ENCODE peak calls at places on chromosomes 6 and 20, in five cellular contexts. Y is psoas muscle; C is ovary; B is CD8-positive, alpha-beta memory T cell; H is dorsolateral prefrontal cortex. Z is an unnamed sample.

GRCh38 chr6:53530346-53530745 is 14.6 kb downstream of the GCLC start:
- DNase-seq in Y (no peak), C (no peak), B (no peak), H (no peak), Z (no peak)

GRCh38 chr20:18628330-18628941 is 40.6 kb downstream of the DTD1 start:
- DNase-seq in Y (no peak), C (no peak), B (no peak), H (no peak), Z (no peak)

GRCh38 chr6:692356-692851 is 535 bp downstream of the EXOC2 start:
- DNase-seq in Y (peak; percentile 31), C (peak; percentile 15), B (peak; percentile 78), H (no peak), Z (peak; percentile 76)

GRCh38 chr20:62458256-62459251 is 17.2 kb downstream of the GATA5 start:
- DNase-seq in Y (no peak), C (no peak), B (no peak), H (no peak), Z (no peak)

GRCh38 chr20:63017826-63018411 is 11.2 kb upstream of the BHLHE23 start:
- DNase-seq in Y (no peak), C (no peak), B (no peak), H (peak; percentile 31), Z (no peak)

GRCh38 chr20:49361872-49362663 is 84.2 kb upstream of the ZNFX1 start:
- DNase-seq in Y (no peak), C (no peak), B (no peak), H (no peak), Z (no peak)

GRCh38 chr20:60762386-60762785 is 489.7 kb upstream of the CDH4 start:
- DNase-seq in Y (no peak), C (no peak), B (no peak), H (no peak), Z (no peak)

GRCh38 chr6:36431197-36431596 is 11.5 kb downstream of the PXT1 start:
- DNase-seq in Y (no peak), C (no peak), B (no peak), H (no peak), Z (no peak)

GRCh38 chr20:20887593-20888272 is 175.3 kb upstream of the RALGAPA2 start:
- DNase-seq in Y (no peak), C (no peak), B (no peak), H (no peak), Z (no peak)

GRCh38 chr20:45850238-45850637 is 7.0 kb downstream of the ACOT8 start:
- DNase-seq in Y (no peak), C (no peak), B (no peak), H (no peak), Z (no peak)

GRCh38 chr6:151325075-151326050 is 66.0 kb downstream of the ZBTB2 start:
- DNase-seq in Y (peak; percentile 62), C (peak; percentile 70), B (peak; percentile 5), H (no peak), Z (peak; percentile 7)

GRCh38 chr6:149472241-149472640 is 12.6 kb downstream of the ZC3H12D start:
- DNase-seq in Y (no peak), C (no peak), B (no peak), H (no peak), Z (no peak)

GRCh38 chr6:118468682-118469465 is 79.2 kb upstream of the PLN start:
- DNase-seq in Y (no peak), C (no peak), B (no peak), H (no peak), Z (no peak)

GRCh38 chr6:158008894-158009891 is 27.5 kb downstream of the SYNJ2 start:
- DNase-seq in Y (peak; percentile 57), C (peak; percentile 70), B (peak; percentile 31), H (peak; percentile 87), Z (no peak)

GRCh38 chr20:24770628-24771556 is 178.2 kb upstream of the CST7 start:
- DNase-seq in Y (no peak), C (no peak), B (no peak), H (no peak), Z (no peak)

GRCh38 chr6:16746812-16747211 is 14.4 kb downstream of the ATXN1 start:
- DNase-seq in Y (no peak), C (no peak), B (no peak), H (no peak), Z (no peak)

GRCh38 chr6:16750566-16750965 is 10.7 kb downstream of the ATXN1 start:
- DNase-seq in Y (no peak), C (no peak), B (no peak), H (no peak), Z (no peak)

GRCh38 chr6:16748028-16748319 is 13.3 kb downstream of the ATXN1 start:
- DNase-seq in Y (no peak), C (no peak), B (no peak), H (no peak), Z (no peak)

GRCh38 chr6:16749516-16750485 is 11.5 kb downstream of the ATXN1 start:
- DNase-seq in Y (no peak), C (no peak), B (no peak), H (no peak), Z (no peak)

GRCh38 chr6:16747232-16748027 is 13.8 kb downstream of the ATXN1 start:
- DNase-seq in Y (no peak), C (no peak), B (no peak), H (no peak), Z (no peak)
- H3K4me3 ChIP-seq in Y (no peak overlapping the region), C (no peak overlapping the region), B (no peak overlapping the region), H (no peak overlapping the region), Z (peak overlapping the region; percentile 14)

GRCh38 chr6:25499851-25500250 is 152.2 kb upstream of the SCGN start:
- DNase-seq in Y (no peak), C (no peak), B (no peak), H (no peak), Z (no peak)

GRCh38 chr6:25508051-25508450 is 144.0 kb upstream of the SCGN start:
- DNase-seq in Y (no peak), C (no peak), B (no peak), H (no peak), Z (no peak)

GRCh38 chr6:25506020-25506419 is 146.0 kb upstream of the SCGN start:
- DNase-seq in Y (no peak), C (no peak), B (no peak), H (no peak), Z (no peak)

GRCh38 chr6:25504661-25505060 is 147.4 kb upstream of the SCGN start:
- DNase-seq in Y (no peak), C (no peak), B (no peak), H (no peak), Z (no peak)

DNA sequence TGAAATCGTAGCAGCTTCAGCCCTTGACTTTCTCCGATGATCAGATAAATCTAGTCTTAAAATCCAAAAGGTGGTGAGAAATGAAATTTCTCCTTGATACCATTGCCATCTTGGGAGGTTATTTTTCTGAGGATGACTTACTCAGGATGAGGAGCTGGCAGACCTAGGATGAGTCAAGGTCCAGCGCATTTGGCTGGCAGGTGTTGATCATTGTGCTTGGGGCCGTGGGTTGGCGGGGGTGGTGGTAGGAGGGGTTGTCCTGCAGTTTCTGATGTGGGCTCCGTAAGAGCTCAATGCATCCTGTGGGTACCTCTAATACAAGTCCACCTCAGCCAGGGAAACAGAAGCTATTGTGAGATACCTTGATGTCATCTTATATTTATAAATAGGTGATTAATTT is 148.3 kb upstream of the SCGN start:
- DNase-seq in Y (no peak), C (no peak), B (no peak), H (no peak), Z (no peak)
- H3K4me3 ChIP-seq in Y (no peak overlapping the region), C (no peak overlapping the region), B (no peak overlapping the region), H (no peak overlapping the region), Z (no peak overlapping the region)

GRCh38 chr6:22826961-22827360 is 257.6 kb downstream of the HDGFL1 start:
- DNase-seq in Y (no peak), C (no peak), B (no peak), H (no peak), Z (no peak)

GRCh38 chr6:22827760-22828159 is 258.4 kb downstream of the HDGFL1 start:
- DNase-seq in Y (no peak), C (no peak), B (no peak), H (no peak), Z (no peak)

GRCh38 chr6:22829070-22829469 is 259.7 kb downstream of the HDGFL1 start:
- DNase-seq in Y (no peak), C (no peak), B (no peak), H (no peak), Z (no peak)

GRCh38 chr6:22830463-22830862 is 261.1 kb downstream of the HDGFL1 start:
- DNase-seq in Y (no peak), C (no peak), B (no peak), H (no peak), Z (no peak)

DNA sequence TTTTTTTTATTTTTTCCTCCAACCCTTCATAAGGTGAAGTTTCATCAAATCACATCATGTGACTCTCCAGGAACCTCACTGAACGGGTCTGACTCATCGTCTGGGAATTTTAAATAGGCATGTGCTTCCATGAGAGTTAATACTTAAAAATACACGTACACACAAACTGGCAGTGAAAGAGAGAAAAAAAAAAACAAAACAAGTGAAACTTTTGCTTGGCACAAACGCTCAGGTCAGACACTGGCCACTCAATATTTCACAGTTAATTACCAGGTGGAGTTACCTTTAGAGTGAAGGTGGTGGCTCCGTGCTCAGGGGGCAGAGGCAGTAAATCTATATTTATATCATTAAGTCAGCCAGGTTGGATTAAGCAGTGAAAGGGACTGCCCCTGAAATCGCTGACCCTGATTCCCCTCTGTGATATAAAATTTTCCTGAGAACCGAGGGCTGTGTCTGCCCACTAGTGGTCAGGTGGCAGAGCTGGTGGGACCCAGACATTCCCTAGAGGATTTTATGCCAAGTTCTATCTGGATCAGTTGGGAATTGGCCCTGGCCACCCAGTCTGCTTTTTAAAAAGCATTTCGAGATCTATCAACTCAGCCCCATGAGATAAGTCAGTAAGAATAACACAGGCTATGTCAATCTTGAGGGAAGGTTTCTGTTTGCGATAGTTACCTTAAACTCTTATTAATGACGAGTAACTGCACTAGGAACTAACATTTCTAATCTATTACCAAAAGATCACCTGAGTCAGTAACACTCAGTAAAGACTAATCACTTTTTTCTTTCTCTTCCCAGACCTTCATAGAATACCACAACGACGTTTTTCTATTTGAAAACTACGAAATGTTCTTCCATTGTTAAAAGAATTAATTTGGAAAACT is 259.1 kb downstream of the HDGFL1 start:
- DNase-seq in Y (no peak), C (peak; percentile 16), B (no peak), H (no peak), Z (no peak)
- H3K4me3 ChIP-seq in Y (peak overlapping the region; percentile 27), C (no peak overlapping the region), B (no peak overlapping the region), H (no peak overlapping the region), Z (no peak overlapping the region)

GRCh38 chr6:98846021-98846380 is 11.6 kb downstream of the POU3F2 start:
- DNase-seq in Y (no peak), C (no peak), B (no peak), H (no peak), Z (no peak)
- H3K4me3 ChIP-seq in Y (no peak overlapping the region), C (no peak overlapping the region), B (no peak overlapping the region), H (peak overlapping the region; percentile 63), Z (no peak overlapping the region)

DNA sequence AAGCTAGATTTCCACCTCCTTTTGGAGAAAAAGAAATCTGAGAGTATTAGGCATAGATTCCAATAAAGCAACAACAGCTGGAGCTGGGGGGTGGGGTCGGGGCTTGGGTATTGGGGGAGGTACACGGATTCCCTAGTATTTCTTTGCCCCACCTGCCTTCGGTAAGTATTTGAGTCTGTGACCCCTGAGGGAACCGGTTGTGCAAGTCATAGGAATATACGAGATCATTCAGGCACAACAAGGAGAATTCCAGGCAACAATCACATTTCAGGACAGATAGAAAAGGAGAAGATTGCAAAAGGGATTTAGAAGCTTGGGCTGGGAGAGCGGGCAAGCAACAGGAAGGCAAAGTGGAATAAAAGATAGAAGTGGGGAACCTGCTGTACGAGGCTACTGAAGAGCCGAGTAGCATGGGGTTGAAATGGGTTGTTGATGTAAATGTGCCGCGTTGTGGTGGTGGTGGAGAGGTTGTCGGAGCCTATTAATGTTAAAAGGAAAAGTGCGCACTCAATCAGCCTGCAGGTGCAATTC is 148.9 kb downstream of the BCAS1 start:
- DNase-seq in Y (no peak), C (no peak), B (no peak), H (no peak), Z (no peak)
- H3K4me3 ChIP-seq in Y (no peak overlapping the region), C (no peak overlapping the region), B (no peak overlapping the region), H (no peak overlapping the region), Z (no peak overlapping the region)

GRCh38 chr20:41276317-41276751 is 41.2 kb downstream of the ZHX3 start:
- DNase-seq in Y (peak; percentile 23), C (peak; percentile 29), B (peak; percentile 3), H (no peak), Z (no peak)
- H3K4me3 ChIP-seq in Y (peak overlapping the region; percentile 28), C (no peak overlapping the region), B (no peak overlapping the region), H (no peak overlapping the region), Z (no peak overlapping the region)

Z was measured in CD4-positive, CD25-positive, alpha-beta regulatory T cell.